ENCODE peak calls at places on chromosomes 12 and 14, in six cellular contexts. Y is body of pancreas, M is fibroblast of lung, V is AG04450, Q is tibial artery, U is neural progenitor cell. S is an unnamed sample. For H3K9me3, the result is how much of the 10 kb centered on the place peaks cover.

GRCh38 chr14:24252289-24253124 is 10.1 kb upstream of the TINF2 start:
- DNase-seq in Y (no peak), M (no peak), V (no peak), Q (no peak), U (no peak), S (no peak)

GRCh38 chr14:100782516-100783320 is 43.2 kb upstream of the MEG3 start:
- DNase-seq in Y (no peak), M (no peak), V (no peak), Q (no peak), U (no peak), S (no peak)

GRCh38 chr14:77082356-77082755 is 15.7 kb upstream of the CIPC start:
- DNase-seq in Y (no peak), M (no peak), V (no peak), Q (no peak), U (no peak), S (no peak)

GRCh38 chr12:76790564-76791552 is 26.9 kb downstream of the ZDHHC17 start:
- DNase-seq in Y (no peak), M (peak), V (no peak), Q (no peak), U (peak), S (no peak)

GRCh38 chr14:60294670-60295069 is 45.6 kb downstream of the PPM1A start:
- DNase-seq in Y (no peak), M (no peak), V (no peak), Q (no peak), U (no peak), S (no peak)

GRCh38 chr14:35215110-35215872 is 76.9 kb upstream of the PSMA6 start:
- DNase-seq in Y (no peak), M (peak), V (peak), Q (no peak), U (peak), S (no peak)

GRCh38 chr12:7129647-7130536 is at the start of gene CLSTN3:
- DNase-seq in Y (peak), M (peak), V (no peak), Q (peak), U (peak), S (peak)

GRCh38 chr12:50776749-50777728 is 13.1 kb downstream of the ATF1 start:
- DNase-seq in Y (no peak), M (no peak), V (no peak), Q (no peak), U (no peak), S (no peak)

GRCh38 chr12:122850048-122850445 is 14.8 kb downstream of the HIP1R start:
- DNase-seq in Y (no peak), M (no peak), V (no peak), Q (no peak), U (no peak), S (no peak)

GRCh38 chr12:52689936-52690335 is 9.7 kb upstream of the KRT1 start:
- DNase-seq in Y (no peak), M (no peak), V (no peak), Q (no peak), U (no peak), S (no peak)

GRCh38 chr12:93440043-93440835 is 1.5 kb downstream of the UBE2N start:
- DNase-seq in Y (no peak), M (peak), V (no peak), Q (no peak), U (no peak), S (no peak)

GRCh38 chr12:101746661-101747060 is 7.4 kb upstream of the SYCP3 start:
- DNase-seq in Y (peak), M (peak), V (no peak), Q (no peak), U (no peak), S (no peak)

GRCh38 chr12:68998036-68998435 is 65.1 kb upstream of the CPM start:
- DNase-seq in Y (no peak), M (no peak), V (no peak), Q (no peak), U (no peak), S (no peak)

GRCh38 chr12:34399631-34400422 is 377.5 kb downstream of the ALG10 start:
- DNase-seq in Y (peak), M (no peak), V (no peak), Q (peak), U (no peak), S (peak)
- H3K9me3 ChIP-seq in Y (under half), M (under half), V (half or more), Q (under half), U (under half), S (under half)

GRCh38 chr14:26286806-26287205 is 311.0 kb downstream of the NOVA1 start:
- DNase-seq in Y (no peak), M (no peak), V (no peak), Q (no peak), U (no peak), S (no peak)
- H3K9me3 ChIP-seq in Y (under half), M (under half), V (under half), Q (under half), U (under half), S (under half)

DNA sequence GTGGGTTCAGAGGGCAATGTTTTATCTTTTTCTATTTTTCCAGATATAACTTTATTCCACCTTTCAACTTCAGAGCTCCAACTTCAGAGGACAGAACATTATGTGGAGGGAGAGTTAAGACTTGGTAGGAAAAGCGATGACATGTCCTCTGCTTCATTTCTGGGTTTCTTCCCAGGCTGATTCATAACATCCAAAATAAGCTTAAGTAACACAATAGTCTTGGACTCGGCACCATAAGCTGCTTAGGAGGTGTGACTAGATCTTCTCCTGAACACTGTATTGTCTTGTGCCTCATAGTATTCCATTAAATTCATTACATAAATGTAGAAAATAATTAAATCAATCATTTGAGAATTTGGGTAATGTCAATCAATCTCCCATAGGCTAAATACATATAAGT is 95.5 kb upstream of the PDE3A start:
- DNase-seq in Y (no peak), M (no peak), V (no peak), Q (no peak), U (no peak), S (no peak)
- H3K9me3 ChIP-seq in Y (under half), M (under half), V (under half), Q (under half), U (under half), S (under half)

DNA sequence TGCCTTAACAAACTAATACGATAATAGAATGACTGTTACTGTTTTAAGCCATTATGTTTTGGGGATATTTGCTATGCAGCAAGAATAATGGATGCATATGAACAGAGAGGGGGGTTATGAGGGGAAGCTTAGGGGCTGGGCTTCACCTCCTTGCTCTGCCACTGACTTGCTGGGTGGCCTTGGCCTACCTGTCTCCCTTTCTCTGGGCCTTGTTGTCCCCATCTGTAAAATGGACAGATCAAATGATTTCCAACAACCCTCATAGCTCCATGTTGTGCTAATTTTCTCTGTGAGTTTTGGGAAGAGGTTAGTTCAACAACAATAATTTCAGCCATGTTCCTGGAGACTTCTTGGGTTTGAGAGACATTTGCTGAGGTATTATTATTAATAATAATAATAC is 119.6 kb downstream of the VRK1 start:
- DNase-seq in Y (no peak), M (no peak), V (no peak), Q (no peak), U (no peak), S (no peak)
- H3K9me3 ChIP-seq in Y (under half), M (under half), V (under half), Q (under half), U (under half), S (under half)

GRCh38 chr14:106808458-106808857 is 1282.1 kb downstream of the TMEM121 start:
- DNase-seq in Y (no peak), M (no peak), V (no peak), Q (no peak), U (no peak), S (no peak)
- H3K9me3 ChIP-seq in Y (under half), M (under half), V (under half), Q (under half), U (under half), S (under half)

GRCh38 chr12:24424889-24425600 is 475.6 kb upstream of the SOX5 start:
- DNase-seq in Y (no peak), M (no peak), V (no peak), Q (no peak), U (no peak), S (no peak)
- H3K9me3 ChIP-seq in Y (under half), M (under half), V (under half), Q (under half), U (under half), S (under half)

GRCh38 chr14:84323450-84323849 is 1206.5 kb upstream of the FLRT2 start:
- DNase-seq in Y (no peak), M (no peak), V (no peak), Q (no peak), U (no peak), S (no peak)

DNA sequence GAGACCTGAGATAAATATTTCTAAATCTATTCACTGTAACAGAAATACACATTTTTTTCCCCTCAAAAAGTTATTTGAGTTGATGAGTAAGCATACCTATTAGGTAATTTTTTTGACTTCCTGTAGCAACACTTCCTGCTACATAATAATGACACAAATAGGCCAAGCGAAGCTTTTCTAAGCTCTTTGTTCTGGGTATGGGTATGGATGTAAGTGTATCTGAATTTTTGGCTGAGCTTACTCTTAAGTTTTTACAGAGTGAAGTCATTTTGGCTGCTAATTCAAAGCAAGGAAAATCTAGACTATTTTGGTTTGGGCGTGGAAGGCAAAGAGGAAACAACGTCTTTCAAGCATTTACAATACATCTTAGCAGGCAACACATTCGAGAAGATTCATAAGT is 1206.0 kb upstream of the FLRT2 start:
- DNase-seq in Y (no peak), M (peak), V (no peak), Q (no peak), U (no peak), S (no peak)
- H3K9me3 ChIP-seq in Y (under half), M (under half), V (under half), Q (under half), U (under half), S (under half)

S was measured in testis.